ENCODE peak calls at places on chromosomes 11 and 22, in four cellular contexts. K, H, W and B are unnamed samples.

GRCh38 chr11:58391879-58392278 is 14.8 kb downstream of the OR5B3 start:
- DNase-seq in K (no peak), H (no peak), W (no peak), B (no peak)

GRCh38 chr11:93143186-93143585 is 54.6 kb downstream of the SLC36A4 start:
- DNase-seq in K (no peak), H (no peak), W (no peak), B (no peak)

GRCh38 chr11:79226136-79226535 is 214.7 kb downstream of the TENM4 start:
- DNase-seq in K (no peak), H (no peak), W (no peak), B (no peak)

GRCh38 chr11:117428186-117428855 is 100.7 kb downstream of the CEP164 start:
- DNase-seq in K (no peak), H (no peak), W (no peak), B (no peak)

GRCh38 chr11:118051611-118052461 is 25.0 kb upstream of the TMPRSS4 start:
- DNase-seq in K (no peak), H (no peak), W (no peak), B (no peak)

GRCh38 chr11:17864478-17864941 is 129.9 kb downstream of the KCNC1 start:
- DNase-seq in K (no peak), H (no peak), W (no peak), B (no peak)

GRCh38 chr11:125072210-125072960 is 9.3 kb downstream of the SLC37A2 start:
- DNase-seq in K (no peak), H (peak), W (no peak), B (no peak)

GRCh38 chr11:103851166-103851651 is 185.2 kb upstream of the DDI1 start:
- DNase-seq in K (no peak), H (no peak), W (no peak), B (no peak)

GRCh38 chr11:72236083-72236697 is 7.8 kb downstream of the PHOX2A start:
- DNase-seq in K (no peak), H (no peak), W (no peak), B (no peak)

GRCh38 chr11:72730243-72730642 is 22.0 kb downstream of the ARAP1 start:
- DNase-seq in K (no peak), H (no peak), W (no peak), B (no peak)

GRCh38 chr11:102416974-102417373 is 35.6 kb downstream of the TMEM123 start:
- DNase-seq in K (no peak), H (no peak), W (no peak), B (no peak)

GRCh38 chr22:24834845-24835570 is 29.0 kb downstream of the SGSM1 start:
- DNase-seq in K (no peak), H (peak), W (peak), B (peak)

GRCh38 chr22:46748948-46749681 is 11.1 kb upstream of the CERK start:
- DNase-seq in K (no peak), H (no peak), W (no peak), B (peak)

GRCh38 chr11:7677801-7678201 is 4.5 kb upstream of the CYB5R2 start:
- DNase-seq in K (no peak), H (no peak), W (no peak), B (no peak)

GRCh38 chr11:41486436-41486835 is 27.0 kb upstream of the LRRC4C start:
- DNase-seq in K (no peak), H (no peak), W (no peak), B (peak)

GRCh38 chr22:36419912-36420882 is 32.4 kb upstream of the MYH9 start:
- DNase-seq in K (no peak), H (no peak), W (no peak), B (no peak)

GRCh38 chr11:129457321-129457720 is 81.7 kb downstream of the BARX2 start:
- DNase-seq in K (no peak), H (no peak), W (no peak), B (no peak)

GRCh38 chr11:122791411-122791810 is 46.9 kb upstream of the CRTAM start:
- DNase-seq in K (no peak), H (no peak), W (no peak), B (peak)

GRCh38 chr11:11107081-11107480 is 246.0 kb downstream of the CSNK2A3 start:
- DNase-seq in K (no peak), H (no peak), W (no peak), B (no peak)

GRCh38 chr11:35210886-35211546 is 72.0 kb downstream of the CD44 start:
- DNase-seq in K (no peak), H (no peak), W (no peak), B (no peak)

GRCh38 chr11:92751594-92751993 is 217.9 kb upstream of the MTNR1B start:
- DNase-seq in K (no peak), H (no peak), W (no peak), B (no peak)

GRCh38 chr11:93614111-93614784 is 47.2 kb upstream of the CEP295 start:
- DNase-seq in K (no peak), H (peak), W (peak), B (peak)

GRCh38 chr11:84780689-84781293 is 846.4 kb downstream of the DLG2 start:
- DNase-seq in K (no peak), H (peak), W (peak), B (peak)

GRCh38 chr11:129287920-129288319 is 87.7 kb upstream of the BARX2 start:
- DNase-seq in K (no peak), H (no peak), W (no peak), B (no peak)

GRCh38 chr22:44698531-44699421 is 3.2 kb upstream of the PRR5 start:
- DNase-seq in K (peak), H (no peak), W (no peak), B (no peak)